ENCODE peak calls at places on chromosomes 4 and X, in ten cellular contexts. B, W, V, E, G, T, X, J, U and F are unnamed samples.

GRCh38 chr4:55545133-55545532 is 1.6 kb downstream of the CLOCK start:
- DNase-seq in B (peak; percentile 18), W (no peak), V (no peak), E (peak; percentile 25), G (no peak), T (no peak), X (peak; percentile 21), J (peak; percentile 30), U (no peak), F (no peak)

GRCh38 chr4:186845137-186845842 is 121.6 kb upstream of the FAT1 start:
- DNase-seq in B (no peak), W (peak; percentile 21), V (no peak), E (peak; percentile 98), G (no peak), T (no peak), X (peak; percentile 82), J (no peak), U (no peak), F (peak; percentile 81)

GRCh38 chr4:147056951-147057630 is 111.4 kb upstream of the TTC29 start:
- DNase-seq in B (no peak), W (no peak), V (no peak), E (peak; percentile 42), G (no peak), T (no peak), X (peak; percentile 34), J (no peak), U (no peak), F (peak; percentile 10)

GRCh38 chr4:107098403-107098802 is 62.3 kb upstream of the DKK2 start:
- DNase-seq in B (peak; percentile 4), W (no peak), V (no peak), E (no peak), G (no peak), T (no peak), X (no peak), J (no peak), U (no peak), F (no peak)

GRCh38 chr4:31234494-31234893 is 514.3 kb downstream of the PCDH7 start:
- DNase-seq in B (no peak), W (no peak), V (no peak), E (no peak), G (peak; percentile 9), T (no peak), X (no peak), J (no peak), U (no peak), F (no peak)

GRCh38 chr4:184382189-184382846 is 92.0 kb downstream of the IRF2 start:
- DNase-seq in B (peak; percentile 19), W (peak; percentile 51), V (no peak), E (no peak), G (no peak), T (no peak), X (no peak), J (peak; percentile 54), U (no peak), F (no peak)

GRCh38 chrX:69139516-69139915 is 25.7 kb downstream of the PJA1 start:
- DNase-seq in B (no peak), W (no peak), V (no peak), E (no peak), G (no peak), T (no peak), X (no peak), J (no peak), U (no peak), F (no peak)

GRCh38 chr4:118734491-118735205 is 49.5 kb downstream of the METTL14 start:
- DNase-seq in B (no peak), W (no peak), V (no peak), E (peak; percentile 45), G (no peak), T (no peak), X (no peak), J (no peak), U (no peak), F (no peak)

GRCh38 chr4:102521570-102522553 is 20.7 kb downstream of the NFKB1 start:
- DNase-seq in B (no peak), W (no peak), V (no peak), E (no peak), G (no peak), T (no peak), X (peak; percentile 15), J (no peak), U (no peak), F (no peak)

GRCh38 chr4:141027421-141027820 is 105.8 kb downstream of the RNF150 start:
- DNase-seq in B (peak; percentile 45), W (no peak), V (no peak), E (peak; percentile 79), G (no peak), T (no peak), X (peak; percentile 56), J (peak; percentile 53), U (no peak), F (peak; percentile 5)

GRCh38 chrX:107823456-107823855 is 2.2 kb upstream of the MID2 start:
- DNase-seq in B (no peak), W (no peak), V (no peak), E (peak; percentile 84), G (no peak), T (no peak), X (peak; percentile 86), J (no peak), U (no peak), F (peak; percentile 45)